ENCODE peak calls at places on chromosomes 13 and 19, in ten cellular contexts. B, L, C, V, G, Y, O, H, A and P are unnamed samples. For H3K4me1, the result is how much of the 10 kb centered on the place peaks cover.

GRCh38 chr19:23799321-23799720 is 40.6 kb upstream of the ZNF681 start:
- DNase-seq in B (peak), L (no peak), C (no peak), V (peak), G (no peak), Y (no peak), O (no peak), H (no peak), A (no peak), P (no peak)

GRCh38 chr19:11382898-11383705 is 1.0 kb downstream of the EPOR start:
- DNase-seq in B (peak), L (no peak), C (peak), V (peak), G (no peak), Y (peak), O (no peak), H (no peak), A (peak), P (no peak)

GRCh38 chr19:19385900-19386339 is 19.6 kb upstream of the GATAD2A start:
- DNase-seq in B (peak), L (no peak), C (no peak), V (peak), G (peak), Y (no peak), O (no peak), H (peak), A (no peak), P (no peak)

GRCh38 chr19:58450836-58451357 is 525 bp upstream of the ZNF324B start:
- DNase-seq in B (no peak), L (no peak), C (peak), V (no peak), G (no peak), Y (no peak), O (no peak), H (no peak), A (no peak), P (no peak)

GRCh38 chr13:65336106-65336603 is 1894.0 kb downstream of the PCDH9 start:
- DNase-seq in B (no peak), L (no peak), C (no peak), V (no peak), G (no peak), Y (no peak), O (no peak), H (no peak), A (no peak), P (no peak)

GRCh38 chr13:112722433-112723250 is 32.8 kb downstream of the ATP11A start:
- DNase-seq in B (no peak), L (peak), C (peak), V (peak), G (peak), Y (peak), O (peak), H (peak), A (no peak), P (peak)

GRCh38 chr13:106372199-106373160 is 163.0 kb downstream of the EFNB2 start:
- DNase-seq in B (peak), L (no peak), C (no peak), V (no peak), G (no peak), Y (no peak), O (peak), H (peak), A (no peak), P (peak)

GRCh38 chr19:40080289-40080688 is 10.5 kb downstream of the ZNF780A start:
- DNase-seq in B (no peak), L (no peak), C (no peak), V (no peak), G (no peak), Y (no peak), O (no peak), H (no peak), A (no peak), P (no peak)

GRCh38 chr13:98022210-98022609 is 68.7 kb downstream of the IPO5 start:
- DNase-seq in B (no peak), L (peak), C (no peak), V (no peak), G (no peak), Y (no peak), O (peak), H (peak), A (no peak), P (peak)

GRCh38 chr13:75919660-75920199 is 283.6 kb downstream of the LMO7 start:
- DNase-seq in B (no peak), L (no peak), C (no peak), V (no peak), G (no peak), Y (no peak), O (no peak), H (no peak), A (no peak), P (no peak)

GRCh38 chr13:48159436-48160225 is 64.7 kb upstream of the MED4 start:
- DNase-seq in B (no peak), L (peak), C (no peak), V (no peak), G (no peak), Y (no peak), O (no peak), H (peak), A (no peak), P (peak)

GRCh38 chr19:12617646-12618045 is 6.9 kb downstream of the ZNF791 start:
- DNase-seq in B (no peak), L (no peak), C (no peak), V (no peak), G (no peak), Y (no peak), O (no peak), H (no peak), A (no peak), P (no peak)

GRCh38 chr19:45492627-45493470 is 4.0 kb downstream of the RTN2 start:
- DNase-seq in B (peak), L (no peak), C (no peak), V (peak), G (no peak), Y (peak), O (peak), H (peak), A (peak), P (no peak)

GRCh38 chr13:103140001-103140671 is 73.9 kb upstream of the SLC10A2 start:
- DNase-seq in B (peak), L (peak), C (peak), V (peak), G (no peak), Y (peak), O (no peak), H (no peak), A (peak), P (no peak)

GRCh38 chr13:85347251-85347650 is 452.0 kb downstream of the SLITRK6 start:
- DNase-seq in B (no peak), L (peak), C (no peak), V (no peak), G (no peak), Y (no peak), O (peak), H (peak), A (no peak), P (no peak)

GRCh38 chr13:61797397-61797796 is 381.7 kb upstream of the PCDH20 start:
- DNase-seq in B (no peak), L (no peak), C (no peak), V (no peak), G (no peak), Y (no peak), O (no peak), H (no peak), A (no peak), P (no peak)

GRCh38 chr19:45711851-45712698 is 18.6 kb downstream of the FBXO46 start:
- DNase-seq in B (no peak), L (no peak), C (no peak), V (no peak), G (no peak), Y (no peak), O (no peak), H (no peak), A (no peak), P (no peak)

GRCh38 chr13:44508562-44509062 is 67.5 kb downstream of the TSC22D1 start:
- DNase-seq in B (no peak), L (no peak), C (no peak), V (no peak), G (no peak), Y (no peak), O (no peak), H (no peak), A (no peak), P (no peak)

GRCh38 chr19:17865364-17866311 is 5.9 kb downstream of the RPL18A start:
- DNase-seq in B (no peak), L (peak), C (no peak), V (no peak), G (no peak), Y (peak), O (no peak), H (no peak), A (no peak), P (no peak)

GRCh38 chr13:30734434-30734833 is 909 bp upstream of the ALOX5AP start:
- DNase-seq in B (no peak), L (peak), C (no peak), V (no peak), G (no peak), Y (no peak), O (peak), H (peak), A (no peak), P (peak)

GRCh38 chr13:24306632-24307031 is 2.7 kb upstream of the C1QTNF9 start:
- DNase-seq in B (no peak), L (peak), C (no peak), V (no peak), G (no peak), Y (no peak), O (peak), H (peak), A (no peak), P (no peak)

GRCh38 chr13:100694722-100695644 is 20.4 kb upstream of the TMTC4 start:
- DNase-seq in B (no peak), L (peak), C (peak), V (peak), G (no peak), Y (peak), O (peak), H (peak), A (peak), P (no peak)

GRCh38 chr19:56167064-56167578 is 8.7 kb upstream of the GALP start:
- DNase-seq in B (no peak), L (no peak), C (no peak), V (peak), G (no peak), Y (no peak), O (no peak), H (no peak), A (peak), P (no peak)

DNA sequence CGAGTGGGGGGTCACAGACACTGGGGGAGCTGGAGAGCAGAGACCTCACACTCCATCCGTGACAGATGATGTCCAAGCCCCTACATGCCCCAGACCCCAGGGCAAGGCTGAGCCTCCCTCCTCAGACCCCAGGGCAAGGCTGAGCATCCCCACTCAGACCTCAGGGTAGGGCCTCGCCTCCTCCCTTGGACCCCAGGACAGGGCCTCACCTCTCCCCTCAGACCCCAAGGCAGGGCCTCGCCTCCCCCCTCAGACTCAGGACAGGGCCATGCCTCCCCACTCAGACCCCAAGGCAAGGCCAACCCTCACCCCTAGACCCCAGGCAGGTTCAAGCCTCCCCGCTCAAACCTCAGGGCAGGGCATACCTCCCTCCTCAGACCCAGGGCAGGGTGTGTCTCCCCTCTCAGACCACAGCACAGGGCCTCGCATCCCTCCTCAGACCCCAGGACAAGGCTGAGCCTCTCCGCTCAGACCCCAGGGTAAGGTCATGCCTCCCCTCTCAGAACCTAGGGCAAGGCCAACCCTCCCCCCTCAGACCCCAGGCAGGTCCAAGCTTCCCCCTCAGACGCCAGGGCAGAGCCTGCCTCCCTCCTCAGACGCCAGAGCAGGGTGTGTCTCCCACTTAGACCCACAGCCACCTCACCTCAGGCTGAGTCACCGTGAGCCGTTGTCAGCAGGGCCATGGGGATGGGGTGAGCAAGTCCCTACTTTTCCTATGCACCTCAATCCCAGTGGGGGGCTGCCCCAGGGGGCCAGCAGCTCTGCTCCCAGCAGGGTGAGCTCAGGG is 1.7 kb upstream of the S1PR4 start:
- DNase-seq in B (no peak), L (peak), C (peak), V (no peak), G (no peak), Y (peak), O (peak), H (peak), A (no peak), P (peak)
- H3K27ac ChIP-seq in B (no peak), L (peak), C (peak), V (no peak), G (no peak), Y (peak), O (no peak), H (peak), A (no peak), P (peak)

DNA sequence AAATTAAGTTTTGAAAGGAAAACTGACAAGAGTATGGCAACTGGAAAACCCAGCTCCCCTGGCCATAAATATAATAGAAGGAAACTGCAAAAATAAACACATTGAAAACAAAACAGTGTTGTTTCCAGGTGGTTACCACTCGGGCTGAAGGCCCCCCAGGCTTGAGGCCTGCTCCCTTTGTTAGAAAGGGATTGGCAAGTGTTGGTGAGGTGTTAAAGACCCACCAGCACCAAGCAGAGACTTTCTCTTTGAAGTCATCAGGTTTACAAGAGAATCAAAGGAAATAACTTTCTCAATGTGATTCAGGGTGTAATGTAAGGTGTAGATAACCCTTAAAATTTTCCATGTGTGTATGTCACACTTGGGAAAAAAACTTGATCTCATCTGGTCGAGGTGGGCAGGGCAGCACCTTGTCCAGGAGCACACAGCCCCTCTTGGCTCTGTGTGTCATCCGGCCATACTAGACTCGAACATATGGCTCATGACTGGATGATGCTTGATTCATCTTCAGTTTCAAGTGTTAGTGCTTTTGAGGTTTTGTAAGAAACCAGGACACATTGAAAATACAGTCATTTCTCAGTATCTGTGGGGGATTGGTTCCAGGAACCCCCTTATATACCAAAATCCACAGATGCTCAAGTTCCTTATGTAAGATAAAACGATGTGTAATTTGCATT is 7.8 kb downstream of the ACTN4 start:
- DNase-seq in B (no peak), L (peak), C (no peak), V (no peak), G (no peak), Y (no peak), O (peak), H (peak), A (no peak), P (peak)
- H3K4me1 ChIP-seq in B (under half), L (half or more), C (half or more), V (half or more), G (half or more), Y (half or more), O (half or more), H (half or more), A (under half), P (half or more)

GRCh38 chr13:45582533-45583076 is 32.9 kb downstream of the ERICH6B start:
- DNase-seq in B (no peak), L (no peak), C (no peak), V (no peak), G (no peak), Y (no peak), O (no peak), H (no peak), A (no peak), P (no peak)

GRCh38 chr13:45587897-45588296 is 27.6 kb downstream of the ERICH6B start:
- DNase-seq in B (no peak), L (no peak), C (no peak), V (no peak), G (no peak), Y (no peak), O (no peak), H (no peak), A (no peak), P (no peak)

GRCh38 chr13:45584816-45585215 is 30.7 kb downstream of the ERICH6B start:
- DNase-seq in B (no peak), L (peak), C (no peak), V (peak), G (no peak), Y (peak), O (no peak), H (no peak), A (peak), P (no peak)
- TF ChIP-seq CTCF in B (peak), L (peak), C (no peak), V (no peak), G (no peak), Y (no peak), O (peak), H (no peak), A (peak), P (peak)

DNA sequence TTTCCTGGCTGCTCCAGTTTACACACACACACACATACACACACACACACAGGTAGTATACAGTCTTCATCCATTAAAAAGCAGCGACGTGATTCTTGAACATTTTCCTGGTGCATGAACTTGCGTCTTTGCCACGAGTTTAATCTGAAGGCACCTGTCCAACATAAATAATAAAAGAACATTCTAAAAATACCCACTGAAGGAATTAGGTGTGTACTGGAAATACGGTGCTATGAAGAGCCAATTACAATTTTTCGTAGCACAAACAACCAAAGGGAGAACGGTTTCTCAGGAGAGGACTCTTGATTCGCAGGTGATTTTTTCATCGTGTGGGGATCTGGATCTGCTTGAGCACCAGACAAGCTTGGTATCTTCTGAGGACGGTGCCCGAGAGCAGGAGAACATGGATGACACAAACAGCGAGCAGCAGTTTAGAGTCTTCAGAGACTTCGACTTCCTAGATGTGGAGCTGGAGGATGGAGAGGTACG is 61.2 kb downstream of the ZAR1L start:
- DNase-seq in B (no peak), L (no peak), C (no peak), V (no peak), G (no peak), Y (no peak), O (no peak), H (no peak), A (no peak), P (peak)
- H3K27ac ChIP-seq in B (no peak), L (peak), C (no peak), V (no peak), G (peak), Y (no peak), O (no peak), H (no peak), A (no peak), P (no peak)

DNA sequence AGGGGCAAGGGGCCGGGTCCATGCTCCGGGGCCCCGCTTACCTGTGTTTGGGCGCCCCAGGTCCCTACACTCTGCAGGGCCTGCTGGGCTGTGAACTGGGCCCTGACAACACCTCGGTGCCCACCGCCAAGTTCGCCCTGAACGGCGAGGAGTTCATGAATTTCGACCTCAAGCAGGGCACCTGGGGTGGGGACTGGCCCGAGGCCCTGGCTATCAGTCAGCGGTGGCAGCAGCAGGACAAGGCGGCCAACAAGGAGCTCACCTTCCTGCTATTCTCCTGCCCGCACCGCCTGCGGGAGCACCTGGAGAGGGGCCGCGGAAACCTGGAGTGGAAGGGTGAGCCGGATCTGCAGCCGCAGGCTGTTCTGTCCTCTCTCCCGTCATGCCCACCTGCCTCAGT is 1.7 kb downstream of the FCGRT start:
- DNase-seq in B (no peak), L (no peak), C (no peak), V (no peak), G (no peak), Y (no peak), O (no peak), H (no peak), A (no peak), P (no peak)
- H3K4me1 ChIP-seq in B (under half), L (under half), C (under half), V (under half), G (under half), Y (under half), O (under half), H (under half), A (under half), P (under half)

DNA sequence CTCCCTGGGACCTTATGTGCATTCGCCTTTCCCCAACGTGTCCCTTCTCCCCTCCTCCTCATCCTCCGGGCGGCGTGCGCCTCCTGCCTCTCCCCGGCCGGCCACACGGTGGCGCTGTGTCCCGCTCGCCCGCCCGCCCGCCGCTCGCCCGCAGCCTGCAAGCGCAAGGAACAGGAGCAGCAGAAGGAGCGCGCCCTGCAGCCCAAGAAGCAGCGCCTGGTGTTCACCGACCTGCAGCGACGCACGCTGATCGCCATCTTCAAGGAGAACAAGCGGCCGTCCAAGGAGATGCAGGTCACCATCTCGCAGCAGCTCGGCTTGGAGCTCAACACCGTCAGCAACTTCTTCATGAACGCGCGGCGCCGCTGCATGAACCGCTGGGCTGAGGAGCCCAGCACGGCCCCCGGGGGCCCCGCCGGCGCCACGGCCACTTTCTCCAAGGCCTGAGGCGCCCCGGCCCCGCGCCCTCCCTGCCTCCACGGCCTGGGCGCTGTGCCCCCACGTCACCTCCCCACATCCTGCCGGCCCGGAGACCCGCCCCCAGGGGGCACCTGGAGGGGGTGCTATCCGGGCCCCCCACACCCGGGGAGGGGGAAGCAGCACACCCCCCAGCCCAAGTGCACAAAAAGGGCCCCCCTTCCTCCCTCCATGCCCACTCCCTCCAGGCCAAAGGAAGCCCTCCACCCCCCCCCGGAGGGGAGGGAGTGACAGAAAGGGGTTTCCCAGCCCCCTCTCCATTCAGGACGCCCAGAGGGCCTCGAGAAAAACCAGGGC is 21.9 kb downstream of the ONECUT3 start:
- DNase-seq in B (peak), L (no peak), C (no peak), V (no peak), G (no peak), Y (no peak), O (no peak), H (no peak), A (no peak), P (no peak)
- TF ChIP-seq CTCF in B (peak), L (peak), C (peak), V (peak), G (no peak), Y (peak), O (peak), H (peak), A (peak), P (peak)

GRCh38 chr13:39417131-39417530 is 185.9 kb downstream of the LHFPL6 start:
- DNase-seq in B (peak), L (no peak), C (no peak), V (peak), G (no peak), Y (no peak), O (no peak), H (no peak), A (peak), P (no peak)

GRCh38 chr13:39419866-39420265 is 183.1 kb downstream of the LHFPL6 start:
- DNase-seq in B (no peak), L (no peak), C (no peak), V (peak), G (no peak), Y (no peak), O (no peak), H (no peak), A (peak), P (no peak)

GRCh38 chr13:39418424-39418823 is 184.6 kb downstream of the LHFPL6 start:
- DNase-seq in B (no peak), L (no peak), C (no peak), V (no peak), G (no peak), Y (no peak), O (no peak), H (no peak), A (no peak), P (no peak)

GRCh38 chr13:39419068-39419467 is 183.9 kb downstream of the LHFPL6 start:
- DNase-seq in B (no peak), L (no peak), C (no peak), V (no peak), G (no peak), Y (no peak), O (no peak), H (no peak), A (no peak), P (no peak)

GRCh38 chr13:39417643-39418042 is 185.3 kb downstream of the LHFPL6 start:
- DNase-seq in B (no peak), L (peak), C (no peak), V (no peak), G (no peak), Y (no peak), O (peak), H (peak), A (peak), P (peak)
- H3K27ac ChIP-seq in B (no peak), L (no peak), C (no peak), V (no peak), G (no peak), Y (no peak), O (no peak), H (no peak), A (no peak), P (no peak)